ENCODE peak calls at places on chromosomes 5 and 9, in eight cellular contexts. One of them, this sample, is unnamed.
A peak's percentile ranks its signal among the peaks of the same experiment; 100 is the strongest.

GRCh38 chr5:1723957-1724821 is 75.4 kb downstream of the MRPL36 start:
- DNase-seq in foreskin fibroblast: no peak
- DNase-seq in AG04450: no peak
- DNase-seq in right atrium auricular region: peak; percentile 42
- DNase-seq in AG09309: no peak
- DNase-seq in GM12865: no peak
- DNase-seq in left ventricle myocardium inferior: no peak
- DNase-seq in fibroblast of the aortic adventitia: no peak
- DNase-seq in this sample: no peak

GRCh38 chr5:5710471-5710870 is 288.0 kb downstream of the ICE1 start:
- DNase-seq in GM12865: no peak
- DNase-seq in left ventricle myocardium inferior: no peak
- DNase-seq in right atrium auricular region: no peak
- DNase-seq in foreskin fibroblast: no peak
- DNase-seq in AG04450: no peak
- DNase-seq in fibroblast of the aortic adventitia: no peak
- DNase-seq in AG09309: no peak
- DNase-seq in this sample: no peak

GRCh38 chr5:66987540-66987939 is 209.1 kb downstream of the CD180 start:
- DNase-seq in AG09309: no peak
- DNase-seq in left ventricle myocardium inferior: no peak
- DNase-seq in GM12865: no peak
- DNase-seq in foreskin fibroblast: no peak
- DNase-seq in AG04450: no peak
- DNase-seq in fibroblast of the aortic adventitia: no peak
- DNase-seq in right atrium auricular region: no peak
- DNase-seq in this sample: no peak

GRCh38 chr5:9838906-9839305 is 208.8 kb upstream of the TAS2R1 start:
- DNase-seq in foreskin fibroblast: no peak
- DNase-seq in GM12865: no peak
- DNase-seq in AG09309: no peak
- DNase-seq in fibroblast of the aortic adventitia: no peak
- DNase-seq in right atrium auricular region: no peak
- DNase-seq in AG04450: no peak
- DNase-seq in left ventricle myocardium inferior: no peak
- DNase-seq in this sample: no peak

GRCh38 chr5:128988476-128988875 is 23.2 kb downstream of the SLC27A6 start:
- DNase-seq in right atrium auricular region: no peak
- DNase-seq in fibroblast of the aortic adventitia: no peak
- DNase-seq in AG09309: no peak
- DNase-seq in AG04450: no peak
- DNase-seq in GM12865: no peak
- DNase-seq in left ventricle myocardium inferior: no peak
- DNase-seq in foreskin fibroblast: no peak
- DNase-seq in this sample: no peak

GRCh38 chr9:93118863-93119702 is 15.0 kb downstream of the NINJ1 start:
- DNase-seq in right atrium auricular region: no peak
- DNase-seq in fibroblast of the aortic adventitia: no peak
- DNase-seq in left ventricle myocardium inferior: peak; percentile 9
- DNase-seq in foreskin fibroblast: no peak
- DNase-seq in AG04450: no peak
- DNase-seq in AG09309: no peak
- DNase-seq in GM12865: no peak
- DNase-seq in this sample: no peak

GRCh38 chr9:93291536-93292287 is 107.8 kb downstream of the WNK2 start:
- DNase-seq in left ventricle myocardium inferior: no peak
- DNase-seq in fibroblast of the aortic adventitia: no peak
- DNase-seq in foreskin fibroblast: no peak
- DNase-seq in right atrium auricular region: no peak
- DNase-seq in GM12865: no peak
- DNase-seq in AG04450: no peak
- DNase-seq in AG09309: no peak
- DNase-seq in this sample: no peak

GRCh38 chr5:65157906-65158603 is 323.7 kb downstream of the ADAMTS6 start:
- DNase-seq in fibroblast of the aortic adventitia: no peak
- DNase-seq in AG09309: no peak
- DNase-seq in left ventricle myocardium inferior: no peak
- DNase-seq in foreskin fibroblast: peak; percentile 38
- DNase-seq in AG04450: no peak
- DNase-seq in right atrium auricular region: no peak
- DNase-seq in GM12865: no peak
- DNase-seq in this sample: no peak

GRCh38 chr9:116868212-116868611 is 181.1 kb downstream of the TRIM32 start:
- DNase-seq in AG04450: no peak
- DNase-seq in left ventricle myocardium inferior: no peak
- DNase-seq in GM12865: no peak
- DNase-seq in foreskin fibroblast: no peak
- DNase-seq in right atrium auricular region: no peak
- DNase-seq in AG09309: no peak
- DNase-seq in fibroblast of the aortic adventitia: no peak
- DNase-seq in this sample: peak; percentile 88

GRCh38 chr5:38154615-38155204 is 103.6 kb upstream of the EGFLAM start:
- DNase-seq in right atrium auricular region: no peak
- DNase-seq in fibroblast of the aortic adventitia: no peak
- DNase-seq in GM12865: peak; percentile 2
- DNase-seq in AG04450: no peak
- DNase-seq in left ventricle myocardium inferior: no peak
- DNase-seq in foreskin fibroblast: no peak
- DNase-seq in AG09309: no peak
- DNase-seq in this sample: no peak

GRCh38 chr9:131036529-131037335 is 27.8 kb downstream of the LAMC3 start:
- DNase-seq in left ventricle myocardium inferior: peak; percentile 36
- DNase-seq in fibroblast of the aortic adventitia: no peak
- DNase-seq in GM12865: no peak
- DNase-seq in AG04450: no peak
- DNase-seq in right atrium auricular region: no peak
- DNase-seq in AG09309: no peak
- DNase-seq in foreskin fibroblast: no peak
- DNase-seq in this sample: no peak

GRCh38 chr9:136307215-136307750 is 3.4 kb upstream of the CCDC187 start:
- DNase-seq in left ventricle myocardium inferior: no peak
- DNase-seq in AG04450: no peak
- DNase-seq in foreskin fibroblast: no peak
- DNase-seq in GM12865: no peak
- DNase-seq in right atrium auricular region: no peak
- DNase-seq in fibroblast of the aortic adventitia: no peak
- DNase-seq in AG09309: no peak
- DNase-seq in this sample: no peak

GRCh38 chr9:127224178-127224882 is 40.2 kb upstream of the GARNL3 start:
- DNase-seq in left ventricle myocardium inferior: peak; percentile 91
- DNase-seq in AG09309: no peak
- DNase-seq in GM12865: peak; percentile 93
- DNase-seq in AG04450: no peak
- DNase-seq in foreskin fibroblast: peak; percentile 50
- DNase-seq in fibroblast of the aortic adventitia: peak; percentile 32
- DNase-seq in right atrium auricular region: peak; percentile 92
- DNase-seq in this sample: no peak
- H3K4me3 ChIP-seq in left ventricle myocardium inferior: peak overlapping the region; percentile 89
- H3K4me3 ChIP-seq in AG09309: peak overlapping the region; percentile 39
- H3K4me3 ChIP-seq in GM12865: peak overlapping the region; percentile 77
- H3K4me3 ChIP-seq in AG04450: peak overlapping the region; percentile 68
- H3K4me3 ChIP-seq in foreskin fibroblast: peak overlapping the region; percentile 46
- H3K4me3 ChIP-seq in fibroblast of the aortic adventitia: peak overlapping the region; percentile 61
- H3K4me3 ChIP-seq in right atrium auricular region: peak overlapping the region; percentile 45
- H3K4me3 ChIP-seq in this sample: peak overlapping the region; percentile 62

GRCh38 chr5:142206801-142207200 is 98.2 kb downstream of the NDFIP1 start:
- DNase-seq in left ventricle myocardium inferior: no peak
- DNase-seq in AG04450: no peak
- DNase-seq in GM12865: no peak
- DNase-seq in fibroblast of the aortic adventitia: no peak
- DNase-seq in foreskin fibroblast: no peak
- DNase-seq in right atrium auricular region: no peak
- DNase-seq in AG09309: no peak
- DNase-seq in this sample: no peak
- TF ChIP-seq CTCF in left ventricle myocardium inferior: no peak
- TF ChIP-seq CTCF in AG04450: no peak
- TF ChIP-seq CTCF in GM12865: no peak
- TF ChIP-seq CTCF in fibroblast of the aortic adventitia: no peak
- TF ChIP-seq CTCF in foreskin fibroblast: no peak
- TF ChIP-seq CTCF in right atrium auricular region: no peak
- TF ChIP-seq CTCF in AG09309: no peak
- TF ChIP-seq CTCF in this sample: peak; percentile 40

GRCh38 chr9:124449381-124450151 is 685 bp upstream of the ADGRD2 start:
- DNase-seq in fibroblast of the aortic adventitia: no peak
- DNase-seq in foreskin fibroblast: no peak
- DNase-seq in right atrium auricular region: no peak
- DNase-seq in left ventricle myocardium inferior: no peak
- DNase-seq in AG09309: no peak
- DNase-seq in GM12865: no peak
- DNase-seq in AG04450: no peak
- DNase-seq in this sample: no peak

GRCh38 chr9:124452841-124453585 is 2.8 kb downstream of the ADGRD2 start:
- DNase-seq in left ventricle myocardium inferior: no peak
- DNase-seq in fibroblast of the aortic adventitia: no peak
- DNase-seq in AG09309: no peak
- DNase-seq in AG04450: no peak
- DNase-seq in right atrium auricular region: no peak
- DNase-seq in foreskin fibroblast: no peak
- DNase-seq in GM12865: no peak
- DNase-seq in this sample: no peak

GRCh38 chr9:124452326-124452725 is 2.1 kb downstream of the ADGRD2 start:
- DNase-seq in AG09309: no peak
- DNase-seq in right atrium auricular region: no peak
- DNase-seq in foreskin fibroblast: no peak
- DNase-seq in fibroblast of the aortic adventitia: no peak
- DNase-seq in left ventricle myocardium inferior: no peak
- DNase-seq in AG04450: no peak
- DNase-seq in GM12865: no peak
- DNase-seq in this sample: no peak

GRCh38 chr9:124450241-124450924 is at the start of gene ADGRD2:
- DNase-seq in AG09309: no peak
- DNase-seq in right atrium auricular region: no peak
- DNase-seq in foreskin fibroblast: peak; percentile 7
- DNase-seq in left ventricle myocardium inferior: no peak
- DNase-seq in AG04450: no peak
- DNase-seq in GM12865: no peak
- DNase-seq in fibroblast of the aortic adventitia: peak; percentile 4
- DNase-seq in this sample: no peak

DNA sequence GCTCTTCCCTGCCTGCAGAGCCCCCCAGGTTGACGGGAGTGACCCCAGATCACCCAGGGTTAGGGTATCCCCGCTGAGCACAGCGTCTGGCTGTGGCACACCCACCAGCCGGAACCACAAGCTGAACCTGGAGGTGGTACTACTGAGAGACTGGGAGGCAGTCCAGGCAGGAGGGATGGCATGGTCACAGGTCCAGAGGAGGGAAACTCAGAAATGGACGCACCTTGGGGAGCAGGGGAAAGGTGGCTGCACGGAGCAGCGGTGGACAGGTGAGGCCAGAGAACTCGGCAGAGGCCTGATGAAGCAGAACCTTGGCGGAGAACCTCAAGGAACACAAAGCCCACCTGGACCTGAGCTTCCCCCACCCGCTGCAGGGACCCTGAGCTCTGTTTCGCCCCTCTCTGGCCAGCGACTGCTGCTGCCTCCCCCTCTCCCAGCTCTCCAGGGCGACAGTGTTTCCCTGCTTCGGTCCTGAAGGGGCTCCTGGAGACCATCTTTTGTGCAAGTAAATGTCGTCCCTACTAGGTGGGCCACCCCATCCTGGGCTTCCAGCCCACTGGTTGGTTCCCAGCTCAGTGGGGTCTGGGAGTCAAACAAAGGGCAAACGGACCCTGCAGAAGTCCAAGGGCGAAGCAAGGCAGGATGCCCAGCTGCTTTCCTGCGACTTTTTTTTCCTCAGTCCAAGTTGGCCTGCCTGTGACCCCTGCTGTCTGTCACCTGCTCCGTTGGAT is 845 bp downstream of the ADGRD2 start:
- DNase-seq in left ventricle myocardium inferior: no peak
- DNase-seq in right atrium auricular region: no peak
- DNase-seq in fibroblast of the aortic adventitia: no peak
- DNase-seq in AG04450: no peak
- DNase-seq in AG09309: no peak
- DNase-seq in foreskin fibroblast: no peak
- DNase-seq in GM12865: no peak
- DNase-seq in this sample: no peak
- H3K4me3 ChIP-seq in left ventricle myocardium inferior: peak overlapping the region; percentile 25
- H3K4me3 ChIP-seq in right atrium auricular region: no peak overlapping the region
- H3K4me3 ChIP-seq in fibroblast of the aortic adventitia: no peak overlapping the region
- H3K4me3 ChIP-seq in AG04450: no peak overlapping the region
- H3K4me3 ChIP-seq in AG09309: no peak overlapping the region
- H3K4me3 ChIP-seq in foreskin fibroblast: no peak overlapping the region
- H3K4me3 ChIP-seq in GM12865: no peak overlapping the region
- H3K4me3 ChIP-seq in this sample: no peak overlapping the region

GRCh38 chr9:95907794-95908193 is 32.3 kb downstream of the ERCC6L2 start:
- DNase-seq in AG04450: no peak
- DNase-seq in right atrium auricular region: no peak
- DNase-seq in GM12865: no peak
- DNase-seq in fibroblast of the aortic adventitia: no peak
- DNase-seq in left ventricle myocardium inferior: no peak
- DNase-seq in foreskin fibroblast: no peak
- DNase-seq in AG09309: no peak
- DNase-seq in this sample: no peak
- TF ChIP-seq CTCF in AG04450: peak; percentile 13
- TF ChIP-seq CTCF in right atrium auricular region: no peak
- TF ChIP-seq CTCF in GM12865: no peak
- TF ChIP-seq CTCF in fibroblast of the aortic adventitia: no peak
- TF ChIP-seq CTCF in left ventricle myocardium inferior: peak; percentile 17
- TF ChIP-seq CTCF in foreskin fibroblast: peak; percentile 7
- TF ChIP-seq CTCF in AG09309: peak; percentile 10
- TF ChIP-seq CTCF in this sample: peak; percentile 53

GRCh38 chr5:149665416-149666163 is 64.5 kb upstream of the PPARGC1B start:
- DNase-seq in fibroblast of the aortic adventitia: no peak
- DNase-seq in AG04450: no peak
- DNase-seq in GM12865: no peak
- DNase-seq in AG09309: no peak
- DNase-seq in left ventricle myocardium inferior: no peak
- DNase-seq in foreskin fibroblast: no peak
- DNase-seq in right atrium auricular region: no peak
- DNase-seq in this sample: no peak

GRCh38 chr5:149664666-149665415 is 65.3 kb upstream of the PPARGC1B start:
- DNase-seq in GM12865: no peak
- DNase-seq in left ventricle myocardium inferior: no peak
- DNase-seq in right atrium auricular region: no peak
- DNase-seq in foreskin fibroblast: no peak
- DNase-seq in AG04450: no peak
- DNase-seq in AG09309: no peak
- DNase-seq in fibroblast of the aortic adventitia: no peak
- DNase-seq in this sample: no peak

GRCh38 chr5:149666212-149666852 is 63.8 kb upstream of the PPARGC1B start:
- DNase-seq in fibroblast of the aortic adventitia: peak; percentile 27
- DNase-seq in GM12865: no peak
- DNase-seq in left ventricle myocardium inferior: no peak
- DNase-seq in AG04450: no peak
- DNase-seq in AG09309: no peak
- DNase-seq in right atrium auricular region: no peak
- DNase-seq in foreskin fibroblast: peak; percentile 19
- DNase-seq in this sample: no peak

GRCh38 chr5:149667084-149667826 is 62.9 kb upstream of the PPARGC1B start:
- DNase-seq in AG09309: no peak
- DNase-seq in GM12865: peak; percentile 65
- DNase-seq in foreskin fibroblast: peak; percentile 4
- DNase-seq in right atrium auricular region: no peak
- DNase-seq in fibroblast of the aortic adventitia: peak; percentile 25
- DNase-seq in AG04450: no peak
- DNase-seq in left ventricle myocardium inferior: no peak
- DNase-seq in this sample: no peak

GRCh38 chr5:149664083-149664482 is 66.0 kb upstream of the PPARGC1B start:
- DNase-seq in AG04450: no peak
- DNase-seq in left ventricle myocardium inferior: no peak
- DNase-seq in foreskin fibroblast: no peak
- DNase-seq in fibroblast of the aortic adventitia: no peak
- DNase-seq in AG09309: no peak
- DNase-seq in right atrium auricular region: no peak
- DNase-seq in GM12865: no peak
- DNase-seq in this sample: no peak
- H3K4me3 ChIP-seq in AG04450: no peak overlapping the region
- H3K4me3 ChIP-seq in left ventricle myocardium inferior: no peak overlapping the region
- H3K4me3 ChIP-seq in foreskin fibroblast: no peak overlapping the region
- H3K4me3 ChIP-seq in fibroblast of the aortic adventitia: no peak overlapping the region
- H3K4me3 ChIP-seq in AG09309: no peak overlapping the region
- H3K4me3 ChIP-seq in right atrium auricular region: no peak overlapping the region
- H3K4me3 ChIP-seq in GM12865: no peak overlapping the region
- H3K4me3 ChIP-seq in this sample: no peak overlapping the region